ENCODE peak calls at places on chromosomes 7 and 10, in four cellular contexts. One of them, this sample, is unnamed. For H3K4me1, the result is how much of the 10 kb centered on the place peaks cover.

GRCh38 chr7:100602889-100603696 is 930 bp downstream of the PCOLCE start:
- DNase-seq in lower lobe of right lung: no peak
- DNase-seq in thoracic aorta: no peak
- DNase-seq in mesendoderm: peak
- DNase-seq in this sample: peak

GRCh38 chr7:136136906-136137305 is 159.7 kb upstream of the MTPN start:
- DNase-seq in lower lobe of right lung: no peak
- DNase-seq in thoracic aorta: no peak
- DNase-seq in mesendoderm: no peak
- DNase-seq in this sample: no peak

GRCh38 chr10:17046989-17047388 is 82.6 kb downstream of the CUBN start:
- DNase-seq in lower lobe of right lung: no peak
- DNase-seq in thoracic aorta: no peak
- DNase-seq in mesendoderm: no peak
- DNase-seq in this sample: no peak

GRCh38 chr7:80563561-80564327 is 51.9 kb upstream of the GNAT3 start:
- DNase-seq in lower lobe of right lung: no peak
- DNase-seq in thoracic aorta: no peak
- DNase-seq in mesendoderm: no peak
- DNase-seq in this sample: no peak

GRCh38 chr10:43691503-43691902 is 42.8 kb upstream of the ZNF32 start:
- DNase-seq in lower lobe of right lung: no peak
- DNase-seq in thoracic aorta: no peak
- DNase-seq in mesendoderm: no peak
- DNase-seq in this sample: no peak

GRCh38 chr10:31186225-31187010 is 132.6 kb upstream of the ZEB1 start:
- DNase-seq in lower lobe of right lung: no peak
- DNase-seq in thoracic aorta: no peak
- DNase-seq in mesendoderm: peak
- DNase-seq in this sample: no peak

GRCh38 chr7:46744957-46745699 is 824.1 kb upstream of the IGFBP3 start:
- DNase-seq in lower lobe of right lung: no peak
- DNase-seq in thoracic aorta: no peak
- DNase-seq in mesendoderm: no peak
- DNase-seq in this sample: no peak

GRCh38 chr10:88062385-88062784 is 199.0 kb downstream of the PTEN start:
- DNase-seq in lower lobe of right lung: no peak
- DNase-seq in thoracic aorta: no peak
- DNase-seq in mesendoderm: no peak
- DNase-seq in this sample: no peak

GRCh38 chr10:8758029-8758428 is 703.5 kb downstream of the GATA3 start:
- DNase-seq in lower lobe of right lung: no peak
- DNase-seq in thoracic aorta: no peak
- DNase-seq in mesendoderm: no peak
- DNase-seq in this sample: no peak

GRCh38 chr7:77525231-77525630 is 11.9 kb upstream of the PTPN12 start:
- DNase-seq in lower lobe of right lung: no peak
- DNase-seq in thoracic aorta: no peak
- DNase-seq in mesendoderm: no peak
- DNase-seq in this sample: no peak

GRCh38 chr10:10520391-10521385 is 497.0 kb upstream of the CELF2 start:
- DNase-seq in lower lobe of right lung: no peak
- DNase-seq in thoracic aorta: no peak
- DNase-seq in mesendoderm: no peak
- DNase-seq in this sample: no peak

GRCh38 chr10:71801357-71801756 is 28.0 kb upstream of the VSIR start:
- DNase-seq in lower lobe of right lung: no peak
- DNase-seq in thoracic aorta: no peak
- DNase-seq in mesendoderm: no peak
- DNase-seq in this sample: no peak

GRCh38 chr10:30813872-30814471 is 184.4 kb upstream of the LYZL2 start:
- DNase-seq in lower lobe of right lung: no peak
- DNase-seq in thoracic aorta: no peak
- DNase-seq in mesendoderm: no peak
- DNase-seq in this sample: no peak

GRCh38 chr7:5064391-5065106 is 18.9 kb downstream of the RBAK start:
- DNase-seq in lower lobe of right lung: no peak
- DNase-seq in thoracic aorta: no peak
- DNase-seq in mesendoderm: peak
- DNase-seq in this sample: no peak

GRCh38 chr10:80829151-80829550 is 291.4 kb downstream of the SH2D4B start:
- DNase-seq in lower lobe of right lung: no peak
- DNase-seq in thoracic aorta: no peak
- DNase-seq in mesendoderm: no peak
- DNase-seq in this sample: no peak

GRCh38 chr7:132402096-132402495 is 174.2 kb downstream of the PLXNA4 start:
- DNase-seq in lower lobe of right lung: no peak
- DNase-seq in thoracic aorta: no peak
- DNase-seq in mesendoderm: no peak
- DNase-seq in this sample: no peak

GRCh38 chr7:123677316-123677715 is 21.6 kb downstream of the LMOD2 start:
- DNase-seq in lower lobe of right lung: no peak
- DNase-seq in thoracic aorta: no peak
- DNase-seq in mesendoderm: no peak
- DNase-seq in this sample: no peak

GRCh38 chr10:95279042-95279820 is 11.6 kb downstream of the PDLIM1 start:
- DNase-seq in lower lobe of right lung: no peak
- DNase-seq in thoracic aorta: no peak
- DNase-seq in mesendoderm: no peak
- DNase-seq in this sample: no peak

GRCh38 chr7:130891254-130892094 is 157.5 kb upstream of the KLF14 start:
- DNase-seq in lower lobe of right lung: peak
- DNase-seq in thoracic aorta: peak
- DNase-seq in mesendoderm: no peak
- DNase-seq in this sample: peak

GRCh38 chr7:22447008-22447407 is 53.0 kb downstream of the STEAP1B start:
- DNase-seq in lower lobe of right lung: no peak
- DNase-seq in thoracic aorta: no peak
- DNase-seq in mesendoderm: no peak
- DNase-seq in this sample: no peak

GRCh38 chr10:71780161-71780560 is 6.8 kb upstream of the VSIR start:
- DNase-seq in lower lobe of right lung: no peak
- DNase-seq in thoracic aorta: no peak
- DNase-seq in mesendoderm: no peak
- DNase-seq in this sample: no peak

GRCh38 chr7:66173856-66174255 is 31.3 kb upstream of the TPST1 start:
- DNase-seq in lower lobe of right lung: no peak
- DNase-seq in thoracic aorta: no peak
- DNase-seq in mesendoderm: no peak
- DNase-seq in this sample: no peak

GRCh38 chr7:42858570-42858969 is 53.3 kb downstream of the C7orf25 start:
- DNase-seq in lower lobe of right lung: no peak
- DNase-seq in thoracic aorta: no peak
- DNase-seq in mesendoderm: no peak
- DNase-seq in this sample: no peak

GRCh38 chr10:112261281-112261822 is 21.8 kb upstream of the TECTB start:
- DNase-seq in lower lobe of right lung: no peak
- DNase-seq in thoracic aorta: no peak
- DNase-seq in mesendoderm: no peak
- DNase-seq in this sample: no peak

GRCh38 chr7:43694399-43694748 is 34.9 kb downstream of the COA1 start:
- DNase-seq in lower lobe of right lung: no peak
- DNase-seq in thoracic aorta: no peak
- DNase-seq in mesendoderm: no peak
- DNase-seq in this sample: no peak

GRCh38 chr7:43669286-43670081 is 59.8 kb downstream of the COA1 start:
- DNase-seq in lower lobe of right lung: no peak
- DNase-seq in thoracic aorta: no peak
- DNase-seq in mesendoderm: peak
- DNase-seq in this sample: no peak

GRCh38 chr7:129553861-129554530 is 51.7 kb downstream of the SMKR1 start:
- DNase-seq in lower lobe of right lung: no peak
- DNase-seq in thoracic aorta: no peak
- DNase-seq in mesendoderm: no peak
- DNase-seq in this sample: no peak

GRCh38 chr10:124745678-124746077 is 1.5 kb upstream of the FAM53B start:
- DNase-seq in lower lobe of right lung: no peak
- DNase-seq in thoracic aorta: no peak
- DNase-seq in mesendoderm: peak
- DNase-seq in this sample: no peak

GRCh38 chr10:35563266-35563891 is 41.8 kb upstream of the GJD4 start:
- DNase-seq in lower lobe of right lung: peak
- DNase-seq in thoracic aorta: no peak
- DNase-seq in mesendoderm: peak
- DNase-seq in this sample: no peak

GRCh38 chr10:93131956-93132355 is 58.3 kb downstream of the CYP26A1 start:
- DNase-seq in lower lobe of right lung: no peak
- DNase-seq in thoracic aorta: no peak
- DNase-seq in mesendoderm: peak
- DNase-seq in this sample: no peak

GRCh38 chr7:44846816-44847508 is 925 bp downstream of the H2AZ2 start:
- DNase-seq in lower lobe of right lung: no peak
- DNase-seq in thoracic aorta: no peak
- DNase-seq in mesendoderm: no peak
- DNase-seq in this sample: no peak

GRCh38 chr7:148814938-148815559 is 69.0 kb downstream of the EZH2 start:
- DNase-seq in lower lobe of right lung: no peak
- DNase-seq in thoracic aorta: no peak
- DNase-seq in mesendoderm: no peak
- DNase-seq in this sample: no peak

GRCh38 chr7:56810466-56810865 is 321.8 kb downstream of the ZNF479 start:
- DNase-seq in lower lobe of right lung: no peak
- DNase-seq in thoracic aorta: no peak
- DNase-seq in mesendoderm: no peak
- DNase-seq in this sample: no peak

GRCh38 chr10:78736926-78737618 is 331.7 kb upstream of the ZMIZ1 start:
- DNase-seq in lower lobe of right lung: no peak
- DNase-seq in thoracic aorta: no peak
- DNase-seq in mesendoderm: peak
- DNase-seq in this sample: no peak

GRCh38 chr10:80617807-80618206 is 80.1 kb downstream of the SH2D4B start:
- DNase-seq in lower lobe of right lung: no peak
- DNase-seq in thoracic aorta: no peak
- DNase-seq in mesendoderm: no peak
- DNase-seq in this sample: no peak

GRCh38 chr10:102497545-102497944 is 5.0 kb downstream of the ACTR1A start:
- DNase-seq in lower lobe of right lung: no peak
- DNase-seq in thoracic aorta: no peak
- DNase-seq in mesendoderm: no peak
- DNase-seq in this sample: no peak
- H3K4me1 ChIP-seq in lower lobe of right lung: half or more
- H3K4me1 ChIP-seq in thoracic aorta: under half
- H3K4me1 ChIP-seq in mesendoderm: under half
- H3K4me1 ChIP-seq in this sample: under half

DNA sequence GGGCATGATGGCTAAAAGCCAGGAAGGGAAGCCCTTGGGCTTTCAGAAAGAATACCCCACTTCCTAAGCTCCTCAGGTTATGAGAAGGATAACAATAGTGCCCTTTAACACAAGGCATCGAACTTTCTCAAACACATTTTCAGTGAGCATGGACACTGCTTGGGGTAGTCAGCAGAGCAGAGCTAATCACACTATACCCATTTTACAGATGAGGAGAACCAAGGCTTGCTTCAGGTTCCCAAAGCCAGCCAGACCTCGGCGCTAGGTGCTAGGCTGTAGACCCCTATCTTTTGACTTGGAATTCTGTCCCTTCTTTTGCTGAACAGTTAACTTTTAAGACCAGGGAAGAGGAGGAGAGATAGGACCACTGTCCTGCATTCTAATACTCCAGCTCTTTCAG is 1.8 kb downstream of the NEURL1 start:
- DNase-seq in lower lobe of right lung: no peak
- DNase-seq in thoracic aorta: no peak
- DNase-seq in mesendoderm: no peak
- DNase-seq in this sample: no peak
- H3K4me3 ChIP-seq in lower lobe of right lung: no peak
- H3K4me3 ChIP-seq in thoracic aorta: no peak
- H3K4me3 ChIP-seq in mesendoderm: no peak
- H3K4me3 ChIP-seq in this sample: no peak

GRCh38 chr7:2838873-2839578 is 5.1 kb downstream of the GNA12 start:
- DNase-seq in lower lobe of right lung: no peak
- DNase-seq in thoracic aorta: no peak
- DNase-seq in mesendoderm: no peak
- DNase-seq in this sample: no peak
- H3K4me1 ChIP-seq in lower lobe of right lung: under half
- H3K4me1 ChIP-seq in thoracic aorta: under half
- H3K4me1 ChIP-seq in mesendoderm: under half
- H3K4me1 ChIP-seq in this sample: under half

DNA sequence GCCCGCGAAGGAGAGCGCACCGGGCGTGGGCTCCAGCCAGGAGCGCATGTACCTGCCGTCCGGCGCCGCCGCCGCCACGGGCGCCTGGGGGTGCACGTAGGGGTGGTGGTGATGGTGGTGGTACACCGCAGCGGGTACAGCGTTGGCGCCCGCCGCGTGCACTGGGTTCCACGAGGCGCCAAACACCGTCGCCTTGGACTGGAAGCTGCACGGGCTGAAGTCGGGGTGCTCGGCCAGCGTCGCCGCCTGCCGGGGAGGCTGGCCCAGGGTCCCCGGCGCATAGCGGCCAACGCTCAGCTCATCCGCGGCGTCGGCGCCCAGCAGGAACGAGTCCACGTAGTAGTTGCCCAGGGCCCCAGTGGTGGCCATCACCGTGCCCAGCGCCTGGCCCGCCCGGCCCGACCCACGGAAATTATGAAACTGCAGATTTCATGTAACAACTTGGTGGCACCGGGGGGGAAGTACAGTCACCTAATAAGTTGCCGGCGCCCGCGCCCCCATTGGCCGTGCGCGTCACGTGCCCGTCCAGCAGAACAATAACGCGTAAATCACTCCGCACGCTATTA is at the start of gene HOXA9:
- DNase-seq in lower lobe of right lung: peak
- DNase-seq in thoracic aorta: no peak
- DNase-seq in mesendoderm: no peak
- DNase-seq in this sample: no peak
- H3K4me3 ChIP-seq in lower lobe of right lung: peak
- H3K4me3 ChIP-seq in thoracic aorta: peak
- H3K4me3 ChIP-seq in mesendoderm: no peak
- H3K4me3 ChIP-seq in this sample: peak

GRCh38 chr7:150317748-150318444 is 5.3 kb upstream of the LRRC61 start:
- DNase-seq in lower lobe of right lung: no peak
- DNase-seq in thoracic aorta: no peak
- DNase-seq in mesendoderm: no peak
- DNase-seq in this sample: no peak
- H3K4me1 ChIP-seq in lower lobe of right lung: under half
- H3K4me1 ChIP-seq in thoracic aorta: under half
- H3K4me1 ChIP-seq in mesendoderm: under half
- H3K4me1 ChIP-seq in this sample: under half

DNA sequence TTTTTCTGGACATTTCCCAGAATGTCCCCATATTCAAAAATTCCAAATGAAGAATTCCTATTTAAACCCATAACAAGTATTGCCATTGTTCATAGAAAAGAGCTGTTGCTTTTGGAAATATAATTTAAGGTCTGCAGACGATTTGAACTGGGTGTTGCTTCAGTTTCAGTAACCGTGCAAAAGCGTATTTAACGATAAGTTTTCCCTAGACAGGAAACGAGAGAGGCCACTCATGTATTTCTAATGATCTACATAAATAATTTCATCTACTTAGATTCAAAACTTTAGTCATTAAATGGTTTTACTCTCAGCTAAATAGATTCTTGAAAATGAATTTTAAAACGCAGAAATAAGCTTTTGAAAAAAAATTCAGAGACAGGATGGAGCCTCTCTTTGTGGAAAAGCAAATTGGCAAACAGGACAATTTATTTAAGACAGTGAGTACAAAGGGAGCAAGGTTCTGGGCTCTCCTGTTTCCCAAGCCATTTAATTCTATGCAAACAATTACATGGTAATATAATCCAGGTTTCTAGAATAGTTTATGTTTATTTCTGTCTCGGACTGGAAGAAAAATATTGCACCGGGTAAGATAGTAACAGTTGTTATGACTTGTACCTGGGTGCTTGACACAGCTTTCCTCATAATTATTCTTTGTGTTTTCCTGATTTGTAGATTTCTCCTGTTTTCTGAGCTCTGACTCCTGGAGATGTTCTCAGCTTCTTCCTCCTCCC is 263.0 kb downstream of the BAMBI start:
- DNase-seq in lower lobe of right lung: no peak
- DNase-seq in thoracic aorta: no peak
- DNase-seq in mesendoderm: peak
- DNase-seq in this sample: no peak
- H3K4me3 ChIP-seq in lower lobe of right lung: no peak
- H3K4me3 ChIP-seq in thoracic aorta: peak
- H3K4me3 ChIP-seq in mesendoderm: no peak
- H3K4me3 ChIP-seq in this sample: no peak

This sample was measured in breast epithelium.